ENCODE peak calls at places on chromosome 19, in ten cellular contexts. C is ecto neural progenitor cell; P is thoracic aorta; I is NCI-H1417; J is choroid plexus epithelial cell; Q is left ventricle myocardium inferior; X is NCI-H526; R is stimulated activated naive B cell treated with anti-CD40 and anti-IgM and Interleukin-4, amounts not matched to agents 10 μg/mL and 1 μg/mL and 100 μg/mL, for 72 hours; A is C1 segment of cervical spinal cord; U is naive thymus-derived CD4-positive, alpha-beta T cell. E is an unnamed sample.

GRCh38 chr19:13208131-13208963 is 58.1 kb downstream of the IER2 start:
- DNase-seq in U (peak; percentile 42), J (peak; percentile 82), X (no peak), Q (peak; percentile 39), I (no peak), R (peak; percentile 54), C (no peak), A (no peak), P (no peak), E (no peak)

GRCh38 chr19:51921949-51922348 is 5.3 kb upstream of the ZNF613 start:
- DNase-seq in U (no peak), C (no peak), P (no peak), R (no peak), J (no peak), Q (no peak), I (no peak), A (no peak), X (no peak), E (no peak)

GRCh38 chr19:35585844-35586243 is at the start of gene PMIS2:
- DNase-seq in Q (no peak), I (no peak), C (no peak), P (no peak), R (no peak), U (no peak), X (peak; percentile 35), J (peak; percentile 9), A (no peak), E (no peak)

GRCh38 chr19:2034729-2035589 is 16.1 kb downstream of the MKNK2 start:
- DNase-seq in U (peak; percentile 49), A (no peak), R (peak; percentile 65), J (peak; percentile 56), X (peak; percentile 55), Q (no peak), I (no peak), C (peak; percentile 82), P (no peak), E (no peak)

GRCh38 chr19:50482271-50482855 is 5.7 kb upstream of the GARIN5A start:
- DNase-seq in R (no peak), C (no peak), J (no peak), Q (no peak), A (no peak), I (no peak), X (no peak), U (no peak), P (no peak), E (no peak)

GRCh38 chr19:6772028-6772865 is at the start of gene VAV1:
- DNase-seq in Q (peak; percentile 58), J (no peak), C (no peak), I (peak; percentile 22), P (no peak), U (peak; percentile 81), X (peak; percentile 66), R (peak; percentile 82), A (no peak), E (no peak)

GRCh38 chr19:35299523-35300339 is 7.8 kb downstream of the MAG start:
- DNase-seq in A (no peak), C (no peak), U (no peak), I (no peak), P (no peak), J (no peak), Q (no peak), R (no peak), X (peak; percentile 72), E (peak; percentile 38)

GRCh38 chr19:35264281-35265125 is 4.3 kb upstream of the USF2 start:
- DNase-seq in J (no peak), P (no peak), A (no peak), C (peak; percentile 31), I (no peak), X (no peak), R (no peak), Q (no peak), U (no peak), E (no peak)

GRCh38 chr19:53195265-53195879 is 2.2 kb upstream of the ZNF665 start:
- DNase-seq in Q (peak; percentile 72), I (peak; percentile 71), P (peak; percentile 28), C (peak; percentile 68), J (peak; percentile 95), R (peak; percentile 73), X (peak; percentile 89), U (peak; percentile 80), A (peak; percentile 83), E (peak; percentile 22)

GRCh38 chr19:28705008-28705407 is 507.9 kb downstream of the UQCRFS1 start:
- DNase-seq in X (peak; percentile 27), C (no peak), P (no peak), U (no peak), Q (no peak), A (no peak), I (no peak), J (peak; percentile 94), R (no peak), E (no peak)

GRCh38 chr19:49924004-49924880 is 4.8 kb upstream of the ATF5 start:
- DNase-seq in Q (no peak), J (no peak), X (peak; percentile 24), U (no peak), C (no peak), P (no peak), A (no peak), R (no peak), I (no peak), E (no peak)

GRCh38 chr19:1214862-1215731 is 9.5 kb downstream of the STK11 start:
- DNase-seq in P (no peak), I (no peak), J (no peak), X (no peak), C (no peak), Q (peak; percentile 77), R (no peak), A (peak; percentile 60), U (no peak), E (no peak)

GRCh38 chr19:55563261-55563690 is 17.4 kb downstream of the ZNF579 start:
- DNase-seq in P (no peak), J (peak; percentile 13), R (no peak), A (peak; percentile 93), U (no peak), Q (peak; percentile 79), I (no peak), C (no peak), X (no peak), E (no peak)

GRCh38 chr19:42175952-42176648 is 41.4 kb downstream of the DEDD2 start:
- DNase-seq in P (no peak), R (no peak), I (peak; percentile 67), J (peak; percentile 47), A (peak; percentile 59), X (peak; percentile 59), Q (no peak), C (no peak), U (no peak), E (peak; percentile 47)

GRCh38 chr19:51131780-51132680 is 7.3 kb downstream of the SIGLEC9 start:
- DNase-seq in J (peak; percentile 98), I (peak; percentile 24), U (peak; percentile 50), P (no peak), R (peak; percentile 19), C (no peak), Q (peak; percentile 69), A (peak; percentile 45), X (no peak), E (no peak)

GRCh38 chr19:47097396-47098217 is 16.0 kb downstream of the ZC3H4 start:
- DNase-seq in J (no peak), P (peak; percentile 36), I (no peak), C (no peak), U (no peak), Q (peak; percentile 50), A (peak; percentile 62), R (no peak), X (peak; percentile 38), E (peak; percentile 43)

E was measured in occipital lobe.